ENCODE peak calls at places on chromosomes 1 and 21, in seven cellular contexts. Z, T, E, V, U, I and G are unnamed samples.

GRCh38 chr1:151655362-151655761 is 43.5 kb downstream of the SNX27 start:
- DNase-seq in Z (no peak), T (no peak), E (no peak), V (no peak), U (no peak), I (no peak), G (no peak)

GRCh38 chr1:183580281-183580682 is 10.0 kb downstream of the NCF2 start:
- DNase-seq in Z (peak; percentile 87), T (no peak), E (no peak), V (no peak), U (no peak), I (no peak), G (no peak)

GRCh38 chr1:150302907-150303306 is 9.2 kb downstream of the MRPS21 start:
- DNase-seq in Z (peak; percentile 26), T (no peak), E (no peak), V (no peak), U (no peak), I (no peak), G (no peak)

GRCh38 chr1:180094705-180095280 is 59.9 kb upstream of the QSOX1 start:
- DNase-seq in Z (no peak), T (no peak), E (no peak), V (no peak), U (no peak), I (no peak), G (no peak)

GRCh38 chr1:7521803-7522202 is 249.3 kb upstream of the VAMP3 start:
- DNase-seq in Z (no peak), T (no peak), E (no peak), V (no peak), U (no peak), I (no peak), G (no peak)

GRCh38 chr1:243926803-243927245 is 76.8 kb upstream of the AKT3 start:
- DNase-seq in Z (no peak), T (no peak), E (no peak), V (peak; percentile 96), U (no peak), I (no peak), G (peak; percentile 75)

GRCh38 chr21:42532466-42533181 is 19.0 kb downstream of the SLC37A1 start:
- DNase-seq in Z (no peak), T (no peak), E (peak; percentile 52), V (no peak), U (peak; percentile 46), I (peak; percentile 90), G (no peak)

GRCh38 chr1:221725683-221726330 is 16.1 kb downstream of the DUSP10 start:
- DNase-seq in Z (no peak), T (no peak), E (no peak), V (peak; percentile 56), U (no peak), I (no peak), G (no peak)

DNA sequence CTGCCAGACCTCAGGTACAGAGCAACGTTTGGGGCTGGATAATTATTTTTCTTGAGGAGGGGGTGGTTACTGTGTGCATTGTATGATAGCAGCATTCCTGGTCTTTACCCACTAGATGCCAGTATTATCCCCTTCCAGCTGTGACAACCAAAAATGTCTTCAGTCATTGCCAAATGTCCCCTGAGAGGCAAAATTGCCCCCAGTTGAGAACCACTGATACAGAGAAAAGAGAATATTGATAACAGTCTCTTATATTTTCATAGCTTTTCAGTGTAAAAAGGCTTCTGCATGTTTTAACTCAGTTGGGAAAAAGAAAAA is 51.8 kb upstream of the SYT14 start:
- DNase-seq in Z (no peak), T (no peak), E (no peak), V (no peak), U (no peak), I (no peak), G (no peak)
- H3K4me3 ChIP-seq in Z (no peak overlapping the region), T (no peak overlapping the region), E (no peak overlapping the region), V (no peak overlapping the region), U (no peak overlapping the region), I (no peak overlapping the region), G (no peak overlapping the region)

GRCh38 chr1:997728-998050 is 2.2 kb downstream of the HES4 start:
- DNase-seq in Z (peak; percentile 76), T (no peak), E (no peak), V (no peak), U (peak; percentile 82), I (no peak), G (no peak)

GRCh38 chr1:999797-1000356 is at the start of gene HES4:
- DNase-seq in Z (peak; percentile 98), T (no peak), E (peak; percentile 94), V (peak; percentile 88), U (peak; percentile 93), I (peak; percentile 98), G (peak; percentile 76)

GRCh38 chr1:998051-998821 is 1.7 kb downstream of the HES4 start:
- DNase-seq in Z (peak; percentile 88), T (no peak), E (no peak), V (no peak), U (peak; percentile 79), I (no peak), G (no peak)

GRCh38 chr1:1000357-1001056 is 610 bp upstream of the HES4 start:
- DNase-seq in Z (peak; percentile 93), T (peak; percentile 68), E (peak; percentile 82), V (peak; percentile 80), U (peak; percentile 90), I (peak; percentile 94), G (peak; percentile 70)

GRCh38 chr1:998905-999796 is 746 bp downstream of the HES4 start:
- DNase-seq in Z (peak; percentile 88), T (no peak), E (peak; percentile 54), V (peak; percentile 38), U (peak; percentile 83), I (peak; percentile 79), G (no peak)
- H3K4me3 ChIP-seq in Z (peak overlapping the region; percentile 65), T (peak overlapping the region; percentile 18), E (peak overlapping the region; percentile 54), V (peak overlapping the region; percentile 41), U (peak overlapping the region; percentile 33), I (peak overlapping the region; percentile 62), G (peak overlapping the region; percentile 60)

GRCh38 chr1:228735871-228736586 is 750 bp downstream of the RHOU start:
- DNase-seq in Z (peak; percentile 60), T (no peak), E (peak; percentile 72), V (peak; percentile 9), U (peak; percentile 85), I (peak; percentile 84), G (no peak)
- H3K4me3 ChIP-seq in Z (peak overlapping the region; percentile 84), T (no peak overlapping the region), E (peak overlapping the region; percentile 80), V (peak overlapping the region; percentile 39), U (peak overlapping the region; percentile 88), I (peak overlapping the region; percentile 85), G (peak overlapping the region; percentile 55)

GRCh38 chr1:28703629-28704028 is 33.1 kb upstream of the YTHDF2 start:
- DNase-seq in Z (no peak), T (no peak), E (no peak), V (no peak), U (no peak), I (no peak), G (no peak)
- H3K4me3 ChIP-seq in Z (no peak overlapping the region), T (no peak overlapping the region), E (no peak overlapping the region), V (no peak overlapping the region), U (no peak overlapping the region), I (no peak overlapping the region), G (no peak overlapping the region)

DNA sequence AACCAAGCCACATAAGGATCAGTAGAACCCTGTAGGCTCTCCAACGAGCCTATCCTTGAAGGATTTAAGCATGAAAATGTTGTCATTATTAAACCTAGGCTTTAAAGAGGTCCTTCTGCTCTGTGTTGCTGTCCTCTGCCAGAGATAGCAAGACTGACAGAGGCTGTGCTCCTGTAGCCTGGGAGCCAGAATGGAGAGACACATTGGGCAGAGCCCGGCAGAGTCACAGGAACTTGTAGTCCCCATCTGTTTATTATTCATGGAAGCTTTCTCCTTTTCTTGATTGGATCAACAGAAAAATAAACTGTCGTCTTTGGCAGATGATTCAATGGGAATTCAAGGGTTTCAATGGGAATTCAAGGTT is 19.2 kb upstream of the SLAMF1 start:
- DNase-seq in Z (no peak), T (no peak), E (no peak), V (no peak), U (no peak), I (no peak), G (no peak)
- H3K4me3 ChIP-seq in Z (no peak overlapping the region), T (no peak overlapping the region), E (no peak overlapping the region), V (no peak overlapping the region), U (no peak overlapping the region), I (no peak overlapping the region), G (no peak overlapping the region)

DNA sequence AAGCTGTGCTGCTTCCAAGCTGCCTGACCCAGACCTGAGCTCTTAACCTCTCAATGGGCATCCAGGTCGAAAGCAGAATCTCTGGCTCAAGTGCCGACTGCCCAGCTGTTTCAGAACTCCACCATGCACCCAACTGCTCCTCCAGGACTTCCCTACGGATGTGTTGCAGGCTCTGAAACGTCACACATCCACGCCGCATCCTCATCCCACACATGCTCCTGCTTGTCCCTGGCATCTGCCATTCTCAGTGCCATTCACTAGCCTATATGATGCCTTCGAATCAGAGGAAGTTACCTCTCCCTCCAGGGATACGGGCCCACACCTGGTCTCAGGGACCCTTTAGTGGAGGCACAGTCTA is 11.2 kb downstream of the PDZK1IP1 start:
- DNase-seq in Z (peak; percentile 17), T (no peak), E (no peak), V (no peak), U (no peak), I (no peak), G (no peak)
- H3K4me3 ChIP-seq in Z (peak overlapping the region; percentile 41), T (peak overlapping the region; percentile 66), E (no peak overlapping the region), V (peak overlapping the region; percentile 35), U (no peak overlapping the region), I (no peak overlapping the region), G (peak overlapping the region; percentile 53)

DNA sequence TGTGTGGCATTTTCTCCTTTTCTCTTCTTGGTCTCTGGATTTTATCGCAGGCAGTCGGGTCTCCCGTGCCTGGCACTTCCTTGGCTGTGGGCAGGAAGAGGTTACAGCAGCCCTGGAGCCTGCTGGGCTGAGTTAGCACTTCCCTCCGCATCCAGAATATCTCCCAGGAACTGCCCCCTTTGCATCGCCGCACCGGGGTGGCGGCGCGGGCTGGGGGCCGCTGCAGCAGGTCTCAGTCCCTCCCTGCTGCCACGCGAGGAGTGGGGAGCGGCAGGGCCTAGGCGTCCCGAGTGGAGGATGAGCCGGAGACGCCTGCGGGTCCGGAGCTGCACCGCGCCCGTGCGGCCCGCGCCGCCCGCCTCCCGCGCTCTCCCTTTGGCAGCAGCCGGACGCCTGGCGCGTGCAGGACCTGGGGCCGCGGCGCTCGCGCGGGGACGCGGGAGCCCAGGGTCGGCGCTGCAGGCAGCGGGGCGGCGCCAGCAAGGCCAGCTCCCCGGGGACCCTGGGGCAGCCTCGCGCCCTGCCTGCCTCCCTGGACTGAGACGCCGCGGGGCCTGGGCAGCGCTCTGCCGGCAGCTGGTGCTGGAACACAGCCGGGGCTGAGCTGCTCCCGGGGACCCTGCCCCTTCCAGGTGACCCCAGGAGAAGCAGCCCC is 192.8 kb downstream of the PRDM2 start:
- DNase-seq in Z (peak; percentile 78), T (no peak), E (peak; percentile 33), V (no peak), U (peak; percentile 52), I (peak; percentile 78), G (no peak)
- H3K4me3 ChIP-seq in Z (peak overlapping the region; percentile 52), T (no peak overlapping the region), E (peak overlapping the region; percentile 48), V (no peak overlapping the region), U (no peak overlapping the region), I (peak overlapping the region; percentile 45), G (peak overlapping the region; percentile 47)

DNA sequence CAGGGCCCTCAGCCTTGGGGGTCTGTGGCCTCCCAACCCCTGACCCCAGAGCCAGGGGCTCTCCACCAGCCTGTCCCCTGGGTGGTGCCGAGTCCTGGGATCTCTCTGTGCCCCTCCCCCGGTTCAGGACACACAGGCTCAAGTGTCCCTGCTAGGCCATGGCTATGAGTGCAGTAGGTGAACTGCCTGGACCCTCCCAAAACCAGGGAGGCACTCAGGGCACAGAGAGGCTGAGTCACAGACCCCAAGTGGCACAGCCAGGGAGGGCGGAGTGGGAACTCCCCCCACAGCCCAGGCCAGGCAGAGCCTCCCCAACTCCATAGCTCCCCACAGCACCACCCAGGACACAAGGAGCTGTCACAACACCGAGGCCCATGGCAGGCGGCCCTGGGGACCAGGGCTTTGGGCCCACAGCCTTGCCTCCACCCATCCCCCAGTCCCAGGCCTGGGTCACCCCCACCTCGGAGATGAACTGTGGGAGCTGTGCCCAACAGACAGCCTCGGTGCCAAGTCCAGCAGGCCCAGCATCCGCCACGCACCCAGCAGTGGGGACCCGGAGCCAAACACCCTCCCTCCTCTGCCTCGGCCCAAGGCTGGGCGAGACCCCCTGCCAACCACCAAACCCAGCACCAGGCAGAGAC is 3.2 kb downstream of the DVL1 start:
- DNase-seq in Z (no peak), T (no peak), E (no peak), V (no peak), U (no peak), I (no peak), G (no peak)
- H3K4me3 ChIP-seq in Z (no peak overlapping the region), T (no peak overlapping the region), E (no peak overlapping the region), V (no peak overlapping the region), U (no peak overlapping the region), I (no peak overlapping the region), G (no peak overlapping the region)